ENCODE peak calls at places on chromosome 11, in seven cellular contexts. One of them, this sample, is unnamed.

GRCh38 chr11:1064167-1064566 is 10.5 kb upstream of the MUC2 start:
- DNase-seq in AG10803: no peak
- DNase-seq in mucosa of descending colon: no peak
- DNase-seq in fibroblast of pulmonary artery: no peak
- DNase-seq in CD8-positive, alpha-beta T cell: no peak
- DNase-seq in right lobe of liver: no peak
- DNase-seq in MCF 10A: no peak
- DNase-seq in this sample: no peak

GRCh38 chr11:30724274-30724673 is 138.1 kb upstream of the MPPED2 start:
- DNase-seq in AG10803: no peak
- DNase-seq in mucosa of descending colon: no peak
- DNase-seq in fibroblast of pulmonary artery: no peak
- DNase-seq in CD8-positive, alpha-beta T cell: no peak
- DNase-seq in right lobe of liver: no peak
- DNase-seq in MCF 10A: no peak
- DNase-seq in this sample: no peak

GRCh38 chr11:29129850-29130249 is 887.0 kb downstream of the KCNA4 start:
- DNase-seq in AG10803: peak
- DNase-seq in mucosa of descending colon: no peak
- DNase-seq in fibroblast of pulmonary artery: peak
- DNase-seq in CD8-positive, alpha-beta T cell: no peak
- DNase-seq in right lobe of liver: no peak
- DNase-seq in MCF 10A: peak
- DNase-seq in this sample: no peak

GRCh38 chr11:114354076-114354475 is 46.2 kb downstream of the C11orf71 start:
- DNase-seq in AG10803: peak
- DNase-seq in mucosa of descending colon: no peak
- DNase-seq in fibroblast of pulmonary artery: peak
- DNase-seq in CD8-positive, alpha-beta T cell: no peak
- DNase-seq in right lobe of liver: no peak
- DNase-seq in MCF 10A: peak
- DNase-seq in this sample: no peak

GRCh38 chr11:69817265-69818236 is 1.7 kb downstream of the FGF3 start:
- DNase-seq in AG10803: no peak
- DNase-seq in mucosa of descending colon: no peak
- DNase-seq in fibroblast of pulmonary artery: no peak
- DNase-seq in CD8-positive, alpha-beta T cell: no peak
- DNase-seq in right lobe of liver: no peak
- DNase-seq in MCF 10A: no peak
- DNase-seq in this sample: no peak

GRCh38 chr11:1262172-1263006 is 39.5 kb downstream of the MUC5B start:
- DNase-seq in AG10803: peak
- DNase-seq in mucosa of descending colon: peak
- DNase-seq in fibroblast of pulmonary artery: peak
- DNase-seq in CD8-positive, alpha-beta T cell: peak
- DNase-seq in right lobe of liver: peak
- DNase-seq in MCF 10A: peak
- DNase-seq in this sample: peak

GRCh38 chr11:17894929-17895658 is 117.8 kb downstream of the SERGEF start:
- DNase-seq in AG10803: no peak
- DNase-seq in mucosa of descending colon: no peak
- DNase-seq in fibroblast of pulmonary artery: peak
- DNase-seq in CD8-positive, alpha-beta T cell: no peak
- DNase-seq in right lobe of liver: no peak
- DNase-seq in MCF 10A: no peak
- DNase-seq in this sample: no peak

GRCh38 chr11:81804858-81805257 is 928.8 kb downstream of the FAM181B start:
- DNase-seq in AG10803: no peak
- DNase-seq in mucosa of descending colon: no peak
- DNase-seq in fibroblast of pulmonary artery: no peak
- DNase-seq in CD8-positive, alpha-beta T cell: no peak
- DNase-seq in right lobe of liver: no peak
- DNase-seq in MCF 10A: no peak
- DNase-seq in this sample: no peak

GRCh38 chr11:74094393-74094792 is 76.4 kb downstream of the C2CD3 start:
- DNase-seq in AG10803: no peak
- DNase-seq in mucosa of descending colon: no peak
- DNase-seq in fibroblast of pulmonary artery: no peak
- DNase-seq in CD8-positive, alpha-beta T cell: no peak
- DNase-seq in right lobe of liver: no peak
- DNase-seq in MCF 10A: peak
- DNase-seq in this sample: no peak
- TF ChIP-seq CTCF in AG10803: no peak
- TF ChIP-seq CTCF in mucosa of descending colon: no peak
- TF ChIP-seq CTCF in fibroblast of pulmonary artery: no peak
- TF ChIP-seq CTCF in CD8-positive, alpha-beta T cell: no peak
- TF ChIP-seq CTCF in right lobe of liver: no peak
- TF ChIP-seq CTCF in MCF 10A: no peak
- TF ChIP-seq CTCF in this sample: no peak

GRCh38 chr11:58576792-58577440 is 1.3 kb upstream of the LPXN start:
- DNase-seq in AG10803: peak
- DNase-seq in mucosa of descending colon: no peak
- DNase-seq in fibroblast of pulmonary artery: peak
- DNase-seq in CD8-positive, alpha-beta T cell: no peak
- DNase-seq in right lobe of liver: no peak
- DNase-seq in MCF 10A: peak
- DNase-seq in this sample: peak
- TF ChIP-seq CTCF in AG10803: peak
- TF ChIP-seq CTCF in mucosa of descending colon: no peak
- TF ChIP-seq CTCF in fibroblast of pulmonary artery: peak
- TF ChIP-seq CTCF in CD8-positive, alpha-beta T cell: peak
- TF ChIP-seq CTCF in right lobe of liver: peak
- TF ChIP-seq CTCF in MCF 10A: peak
- TF ChIP-seq CTCF in this sample: no peak

GRCh38 chr11:19428206-19429001 is 187.7 kb upstream of the E2F8 start:
- DNase-seq in AG10803: no peak
- DNase-seq in mucosa of descending colon: no peak
- DNase-seq in fibroblast of pulmonary artery: no peak
- DNase-seq in CD8-positive, alpha-beta T cell: no peak
- DNase-seq in right lobe of liver: no peak
- DNase-seq in MCF 10A: peak
- DNase-seq in this sample: no peak
- TF ChIP-seq CTCF in AG10803: no peak
- TF ChIP-seq CTCF in mucosa of descending colon: no peak
- TF ChIP-seq CTCF in fibroblast of pulmonary artery: no peak
- TF ChIP-seq CTCF in CD8-positive, alpha-beta T cell: no peak
- TF ChIP-seq CTCF in right lobe of liver: no peak
- TF ChIP-seq CTCF in MCF 10A: no peak
- TF ChIP-seq CTCF in this sample: no peak

GRCh38 chr11:96878299-96879051 is 488.7 kb downstream of the JRKL start:
- DNase-seq in AG10803: no peak
- DNase-seq in mucosa of descending colon: no peak
- DNase-seq in fibroblast of pulmonary artery: no peak
- DNase-seq in CD8-positive, alpha-beta T cell: no peak
- DNase-seq in right lobe of liver: no peak
- DNase-seq in MCF 10A: no peak
- DNase-seq in this sample: no peak
- TF ChIP-seq CTCF in AG10803: no peak
- TF ChIP-seq CTCF in mucosa of descending colon: no peak
- TF ChIP-seq CTCF in fibroblast of pulmonary artery: no peak
- TF ChIP-seq CTCF in CD8-positive, alpha-beta T cell: no peak
- TF ChIP-seq CTCF in right lobe of liver: no peak
- TF ChIP-seq CTCF in MCF 10A: no peak
- TF ChIP-seq CTCF in this sample: no peak

DNA sequence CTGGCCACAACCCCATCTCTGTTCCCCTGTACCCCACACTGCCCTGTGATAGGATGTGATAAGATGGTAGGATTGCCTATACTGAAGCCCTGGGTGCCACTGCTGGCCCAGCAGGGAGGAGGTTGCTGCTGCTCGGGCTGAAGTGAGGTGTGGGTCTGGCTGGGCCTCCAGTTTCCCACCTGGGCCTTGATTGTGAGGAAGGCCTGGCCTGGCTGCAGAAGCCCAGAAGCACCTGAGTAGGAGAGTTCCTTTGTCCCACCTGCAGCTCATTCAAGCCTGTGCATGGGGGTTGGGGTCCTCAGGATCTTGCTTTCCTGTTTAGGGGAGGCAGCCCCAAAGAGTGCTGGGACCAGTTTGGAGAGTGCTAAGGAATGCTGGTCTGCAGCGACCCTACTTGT is 3.3 kb downstream of the ST3GAL4 start:
- DNase-seq in AG10803: no peak
- DNase-seq in mucosa of descending colon: peak
- DNase-seq in fibroblast of pulmonary artery: no peak
- DNase-seq in CD8-positive, alpha-beta T cell: no peak
- DNase-seq in right lobe of liver: peak
- DNase-seq in MCF 10A: no peak
- DNase-seq in this sample: no peak
- TF ChIP-seq CTCF in AG10803: no peak
- TF ChIP-seq CTCF in mucosa of descending colon: no peak
- TF ChIP-seq CTCF in fibroblast of pulmonary artery: no peak
- TF ChIP-seq CTCF in CD8-positive, alpha-beta T cell: no peak
- TF ChIP-seq CTCF in right lobe of liver: no peak
- TF ChIP-seq CTCF in MCF 10A: no peak
- TF ChIP-seq CTCF in this sample: no peak

DNA sequence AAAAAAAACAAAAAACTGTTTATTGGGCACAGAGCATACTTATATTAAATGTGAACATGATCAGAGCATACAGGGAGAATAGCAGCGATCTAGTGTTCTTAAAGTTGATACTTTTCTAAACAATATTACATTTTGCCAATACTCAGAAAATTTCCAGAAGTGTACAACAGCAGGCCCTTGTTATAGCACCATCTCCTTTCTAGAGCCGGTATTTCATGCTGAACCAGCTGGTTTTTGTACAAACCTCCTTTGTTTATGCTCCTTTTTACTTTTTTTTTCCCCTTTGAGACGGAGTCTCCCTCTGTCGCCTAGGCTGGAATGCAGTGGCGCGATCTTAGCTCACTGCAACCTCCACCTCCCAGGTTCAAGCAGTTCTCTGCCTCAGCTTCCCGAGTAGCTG is 90.7 kb downstream of the PPP6R3 start:
- DNase-seq in AG10803: no peak
- DNase-seq in mucosa of descending colon: no peak
- DNase-seq in fibroblast of pulmonary artery: no peak
- DNase-seq in CD8-positive, alpha-beta T cell: no peak
- DNase-seq in right lobe of liver: no peak
- DNase-seq in MCF 10A: no peak
- DNase-seq in this sample: no peak
- TF ChIP-seq CTCF in AG10803: no peak
- TF ChIP-seq CTCF in mucosa of descending colon: no peak
- TF ChIP-seq CTCF in fibroblast of pulmonary artery: peak
- TF ChIP-seq CTCF in CD8-positive, alpha-beta T cell: no peak
- TF ChIP-seq CTCF in right lobe of liver: no peak
- TF ChIP-seq CTCF in MCF 10A: no peak
- TF ChIP-seq CTCF in this sample: no peak

DNA sequence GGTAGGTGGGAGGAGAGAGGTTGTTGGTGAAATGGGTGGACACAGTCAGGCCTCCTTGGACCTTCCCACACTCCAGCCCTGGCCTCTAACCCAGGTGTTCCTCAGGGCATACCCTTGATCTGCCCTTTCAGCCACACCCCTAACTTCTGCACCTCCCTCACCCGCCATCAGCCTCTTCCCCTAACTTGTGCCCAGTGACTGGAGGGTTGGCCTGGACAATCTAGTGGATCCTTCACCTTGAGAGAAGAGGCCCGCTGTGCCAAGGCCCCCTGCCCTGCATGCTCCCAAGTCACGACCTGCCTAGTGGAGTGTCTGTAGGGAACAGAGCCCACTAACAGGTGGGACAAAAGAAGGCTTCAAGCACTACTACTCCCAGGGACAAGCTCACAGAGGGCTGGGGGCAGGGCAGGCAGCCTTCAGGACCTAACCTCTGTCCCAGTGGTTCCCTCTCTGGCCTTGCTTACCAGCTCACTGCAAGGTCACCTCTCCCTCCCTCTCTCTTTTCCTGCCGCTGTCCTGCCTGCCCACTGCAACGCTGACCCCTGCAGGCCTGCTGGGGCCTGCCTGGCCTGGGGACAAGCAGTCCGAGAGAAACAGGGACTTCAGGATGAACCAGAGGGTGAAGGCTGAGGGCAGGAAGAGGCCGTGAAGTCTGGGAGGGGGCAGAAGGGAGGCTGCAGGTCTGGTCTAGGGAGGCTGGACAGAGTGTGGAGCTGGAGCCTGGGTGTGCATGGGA is 3.3 kb downstream of the SYT7 start:
- DNase-seq in AG10803: no peak
- DNase-seq in mucosa of descending colon: no peak
- DNase-seq in fibroblast of pulmonary artery: no peak
- DNase-seq in CD8-positive, alpha-beta T cell: no peak
- DNase-seq in right lobe of liver: no peak
- DNase-seq in MCF 10A: no peak
- DNase-seq in this sample: no peak
- TF ChIP-seq CTCF in AG10803: no peak
- TF ChIP-seq CTCF in mucosa of descending colon: no peak
- TF ChIP-seq CTCF in fibroblast of pulmonary artery: peak
- TF ChIP-seq CTCF in CD8-positive, alpha-beta T cell: no peak
- TF ChIP-seq CTCF in right lobe of liver: peak
- TF ChIP-seq CTCF in MCF 10A: no peak
- TF ChIP-seq CTCF in this sample: no peak

GRCh38 chr11:77094841-77095365 is 7.7 kb upstream of the OMP start:
- DNase-seq in AG10803: no peak
- DNase-seq in mucosa of descending colon: peak
- DNase-seq in fibroblast of pulmonary artery: no peak
- DNase-seq in CD8-positive, alpha-beta T cell: no peak
- DNase-seq in right lobe of liver: peak
- DNase-seq in MCF 10A: peak
- DNase-seq in this sample: peak
- TF ChIP-seq CTCF in AG10803: no peak
- TF ChIP-seq CTCF in mucosa of descending colon: no peak
- TF ChIP-seq CTCF in fibroblast of pulmonary artery: no peak
- TF ChIP-seq CTCF in CD8-positive, alpha-beta T cell: no peak
- TF ChIP-seq CTCF in right lobe of liver: no peak
- TF ChIP-seq CTCF in MCF 10A: no peak
- TF ChIP-seq CTCF in this sample: no peak

DNA sequence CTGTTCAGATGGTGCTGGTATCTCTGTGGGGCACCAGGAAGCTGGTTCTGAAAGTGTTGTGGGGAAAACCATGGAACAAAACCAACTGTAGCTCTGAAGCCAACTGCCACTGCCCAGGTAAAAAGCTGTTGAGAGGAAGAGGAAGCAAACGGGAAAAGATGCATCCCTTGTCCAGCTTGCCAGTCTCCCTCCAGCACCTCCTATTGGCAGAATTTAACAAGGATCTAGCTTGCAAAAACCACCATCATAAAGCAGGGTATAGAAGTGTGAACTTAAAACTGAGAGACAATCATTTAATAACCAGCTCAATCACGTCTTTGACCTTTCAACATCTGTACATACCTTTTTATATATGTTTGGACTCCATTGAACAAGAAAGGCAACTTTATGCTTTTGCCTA is 4.5 kb downstream of the PATE1 start:
- DNase-seq in AG10803: no peak
- DNase-seq in mucosa of descending colon: no peak
- DNase-seq in fibroblast of pulmonary artery: no peak
- DNase-seq in CD8-positive, alpha-beta T cell: no peak
- DNase-seq in right lobe of liver: no peak
- DNase-seq in MCF 10A: no peak
- DNase-seq in this sample: no peak
- TF ChIP-seq CTCF in AG10803: no peak
- TF ChIP-seq CTCF in mucosa of descending colon: no peak
- TF ChIP-seq CTCF in fibroblast of pulmonary artery: no peak
- TF ChIP-seq CTCF in CD8-positive, alpha-beta T cell: no peak
- TF ChIP-seq CTCF in right lobe of liver: no peak
- TF ChIP-seq CTCF in MCF 10A: no peak
- TF ChIP-seq CTCF in this sample: no peak